ENCODE peak calls at places on chromosome 7, in five cellular contexts. B is ovary, W is left ventricle myocardium inferior, I is lower leg skin, H is bronchial epithelial cell. D is an unnamed sample.
A peak's percentile ranks its signal among the peaks of the same experiment; 100 is the strongest.

GRCh38 chr7:29723599-29723998 is 82.7 kb upstream of the WIPF3 start:
- DNase-seq in W (no peak), H (peak; percentile 5), B (peak; percentile 31), I (no peak), D (no peak)

GRCh38 chr7:40469481-40469880 is 334.7 kb downstream of the SUGCT start:
- DNase-seq in B (no peak), I (no peak), W (no peak), H (peak; percentile 2), D (peak; percentile 84)

GRCh38 chr7:102302025-102302424 is 15.4 kb downstream of the SH2B2 start:
- DNase-seq in W (no peak), I (no peak), B (no peak), H (no peak), D (no peak)

GRCh38 chr7:50653997-50654425 is 88.8 kb upstream of the DDC start:
- DNase-seq in B (no peak), H (no peak), I (peak; percentile 80), W (peak; percentile 75), D (no peak)

GRCh38 chr7:23247602-23248335 is 1.2 kb downstream of the GPNMB start:
- DNase-seq in W (peak; percentile 45), H (no peak), I (no peak), B (peak; percentile 24), D (no peak)

GRCh38 chr7:39042706-39043105 is 65.0 kb downstream of the POU6F2 start:
- DNase-seq in W (no peak), I (no peak), B (no peak), H (no peak), D (no peak)

GRCh38 chr7:30448461-30449189 is 30.0 kb downstream of the NOD1 start:
- DNase-seq in H (no peak), B (no peak), I (no peak), W (no peak), D (no peak)

GRCh38 chr7:55546826-55547225 is 25.5 kb downstream of the VOPP1 start:
- DNase-seq in I (peak; percentile 73), H (peak; percentile 95), W (peak; percentile 71), B (peak; percentile 33), D (peak; percentile 45)

GRCh38 chr7:66657798-66658197 is 29.1 kb downstream of the KCTD7 start:
- DNase-seq in I (no peak), W (no peak), B (no peak), H (no peak), D (no peak)

GRCh38 chr7:79454325-79454960 is 976 bp upstream of the MAGI2 start:
- DNase-seq in B (peak; percentile 67), I (no peak), H (peak; percentile 41), W (peak; percentile 36), D (no peak)

GRCh38 chr7:105643384-105643783 is 62.1 kb upstream of the EFCAB10 start:
- DNase-seq in W (peak; percentile 57), H (no peak), B (no peak), I (no peak), D (no peak)

GRCh38 chr7:120996333-120996982 is 7.9 kb downstream of the CPED1 start:
- DNase-seq in I (peak; percentile 85), H (peak; percentile 82), W (peak; percentile 21), B (peak; percentile 31), D (peak; percentile 74)

GRCh38 chr7:33807158-33807530 is 98.2 kb upstream of the BMPER start:
- DNase-seq in H (no peak), W (no peak), I (no peak), B (no peak), D (no peak)

GRCh38 chr7:30452278-30452930 is 26.2 kb downstream of the NOD1 start:
- DNase-seq in I (no peak), B (no peak), H (no peak), W (no peak), D (no peak)

GRCh38 chr7:55241958-55242357 is 123.2 kb upstream of the LANCL2 start:
- DNase-seq in I (no peak), H (no peak), B (no peak), W (no peak), D (no peak)

GRCh38 chr7:83038787-83039186 is 123.9 kb downstream of the PCLO start:
- DNase-seq in H (no peak), W (no peak), I (no peak), B (no peak), D (no peak)

GRCh38 chr7:158782638-158783490 is 46.4 kb downstream of the ESYT2 start:
- DNase-seq in I (peak; percentile 59), W (peak; percentile 64), H (peak; percentile 18), B (peak; percentile 60), D (no peak)

GRCh38 chr7:22325671-22326070 is 31.3 kb downstream of the RAPGEF5 start:
- DNase-seq in W (no peak), I (no peak), H (no peak), B (no peak), D (no peak)

GRCh38 chr7:157429001-157429679 is 92.3 kb downstream of the DNAJB6 start:
- DNase-seq in B (no peak), I (no peak), H (no peak), W (peak; percentile 7), D (no peak)

GRCh38 chr7:42128703-42129102 is 108.3 kb downstream of the GLI3 start:
- DNase-seq in B (no peak), W (no peak), I (no peak), H (peak; percentile 26), D (no peak)

GRCh38 chr7:134457166-134457565 is 1.7 kb downstream of the AKR1B1 start:
- DNase-seq in B (no peak), H (no peak), I (no peak), W (no peak), D (no peak)

GRCh38 chr7:68256295-68256694 is 1259.7 kb downstream of the TYW1 start:
- DNase-seq in H (no peak), I (no peak), B (no peak), W (no peak), D (no peak)
- H3K4me3 ChIP-seq in H (no peak overlapping the region), I (no peak overlapping the region), B (no peak overlapping the region), W (no peak overlapping the region), D (no peak overlapping the region)

GRCh38 chr7:27141591-27142561 is 1.6 kb downstream of the HOXA5 start:
- DNase-seq in H (no peak), I (no peak), B (no peak), W (no peak), D (no peak)

GRCh38 chr7:27142562-27143021 is 889 bp downstream of the HOXA5 start:
- DNase-seq in W (no peak), B (no peak), I (no peak), H (no peak), D (no peak)

GRCh38 chr7:27144799-27145166 is 1.3 kb upstream of the HOXA5 start:
- DNase-seq in I (no peak), B (no peak), H (no peak), W (no peak), D (no peak)

GRCh38 chr7:27143950-27144798 is 693 bp upstream of the HOXA5 start:
- DNase-seq in H (no peak), W (no peak), I (no peak), B (no peak), D (no peak)

DNA sequence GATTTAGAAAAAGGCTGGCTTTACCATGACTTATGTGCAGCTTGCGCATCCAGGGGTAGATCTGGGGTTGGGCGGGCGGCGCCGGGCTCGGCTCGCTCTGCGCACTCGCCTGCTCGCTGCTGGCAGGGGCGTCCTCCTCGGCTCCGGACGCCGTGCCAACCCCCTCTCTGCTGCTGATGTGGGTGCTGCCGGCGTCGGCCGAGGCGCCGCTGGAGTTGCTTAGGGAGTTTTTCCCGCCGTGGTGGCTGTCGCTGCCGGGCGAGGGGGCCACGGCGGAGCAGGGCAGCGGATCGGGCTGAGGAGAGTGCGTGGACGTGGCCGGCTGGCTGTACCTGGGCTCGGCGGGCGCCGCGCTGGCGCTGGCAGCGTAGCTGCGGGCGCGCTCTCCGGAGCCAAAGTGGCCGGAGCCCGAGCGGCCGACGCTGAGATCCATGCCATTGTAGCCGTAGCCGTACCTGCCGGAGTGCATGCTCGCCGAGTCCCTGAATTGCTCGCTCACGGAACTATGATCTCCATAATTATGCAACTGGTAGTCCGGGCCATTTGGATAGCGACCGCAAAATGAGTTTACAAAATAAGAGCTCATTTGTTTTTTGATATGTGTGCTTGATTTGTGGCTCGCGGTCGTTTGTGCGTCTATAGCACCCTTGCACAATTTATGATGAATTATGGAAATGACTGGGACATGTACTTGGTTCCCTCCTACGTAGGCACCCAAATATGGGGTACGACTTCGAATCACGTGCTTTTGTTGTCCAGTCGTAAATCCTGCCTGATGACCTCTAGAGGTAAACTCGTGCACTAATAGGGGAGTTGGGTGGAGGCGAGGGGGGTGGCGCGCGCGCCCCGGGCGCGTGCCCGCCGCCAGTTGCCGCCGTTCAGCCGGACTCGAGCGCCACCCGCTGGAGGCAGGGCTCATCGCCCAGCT is at the start of gene HOXA5:
- DNase-seq in W (no peak), I (no peak), H (peak; percentile 9), B (peak; percentile 86), D (no peak)
- TF ChIP-seq CTCF in W (peak; percentile 53), I (no peak), H (peak; percentile 38), B (no peak), D (no peak)

GRCh38 chr7:101017099-101017777 is 2.6 kb upstream of the MUC17 start:
- DNase-seq in H (peak; percentile 86), W (peak; percentile 69), I (peak; percentile 71), B (peak; percentile 83), D (peak; percentile 40)
- H3K4me3 ChIP-seq in H (no peak overlapping the region), W (peak overlapping the region; percentile 63), I (peak overlapping the region; percentile 6), B (peak overlapping the region; percentile 49), D (peak overlapping the region; percentile 90)

GRCh38 chr7:151552352-151553028 is 32.8 kb upstream of the RHEB start:
- DNase-seq in W (peak; percentile 33), I (peak; percentile 30), B (no peak), H (peak; percentile 90), D (no peak)
- TF ChIP-seq CTCF in W (no peak), I (no peak), B (no peak), H (no peak), D (no peak)

DNA sequence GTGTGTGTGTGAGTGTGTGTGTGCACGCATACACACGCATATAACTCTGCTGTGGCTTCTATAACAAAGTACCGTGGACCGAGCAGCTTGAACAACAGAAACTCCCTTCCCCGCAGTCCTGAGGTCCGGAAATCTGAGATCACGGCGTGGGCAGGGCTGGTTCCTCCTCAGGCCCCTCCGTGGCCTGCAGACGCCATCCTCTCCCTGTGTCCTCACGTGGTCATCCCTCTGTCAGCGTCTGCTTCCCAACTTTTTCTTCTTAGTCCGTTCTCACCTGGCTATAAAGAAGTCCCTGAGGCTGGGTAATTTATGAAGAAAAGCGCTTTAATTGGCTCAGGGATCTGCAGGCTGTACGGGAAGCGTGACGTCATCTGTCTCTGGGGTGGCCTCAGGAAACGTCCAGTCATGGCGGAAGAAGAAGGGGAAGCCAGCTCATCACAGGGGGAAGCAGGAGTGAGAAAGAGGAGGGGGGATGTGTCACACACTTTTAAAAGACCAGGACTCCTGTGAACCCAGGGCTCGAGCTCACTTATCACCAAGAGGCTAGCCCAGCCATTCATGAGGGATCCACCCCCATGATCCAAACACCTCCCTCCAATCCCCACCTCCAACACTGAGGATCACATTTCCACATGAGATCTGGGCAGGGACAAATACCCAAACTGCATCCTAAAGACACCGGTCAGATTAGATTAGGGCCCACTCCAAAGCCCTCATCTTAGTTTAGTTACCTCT is 91.2 kb upstream of the INSIG1 start:
- DNase-seq in I (peak; percentile 68), B (no peak), W (peak; percentile 54), H (peak; percentile 20), D (peak; percentile 59)
- H3K4me3 ChIP-seq in I (no peak overlapping the region), B (no peak overlapping the region), W (peak overlapping the region; percentile 58), H (no peak overlapping the region), D (peak overlapping the region; percentile 39)

DNA sequence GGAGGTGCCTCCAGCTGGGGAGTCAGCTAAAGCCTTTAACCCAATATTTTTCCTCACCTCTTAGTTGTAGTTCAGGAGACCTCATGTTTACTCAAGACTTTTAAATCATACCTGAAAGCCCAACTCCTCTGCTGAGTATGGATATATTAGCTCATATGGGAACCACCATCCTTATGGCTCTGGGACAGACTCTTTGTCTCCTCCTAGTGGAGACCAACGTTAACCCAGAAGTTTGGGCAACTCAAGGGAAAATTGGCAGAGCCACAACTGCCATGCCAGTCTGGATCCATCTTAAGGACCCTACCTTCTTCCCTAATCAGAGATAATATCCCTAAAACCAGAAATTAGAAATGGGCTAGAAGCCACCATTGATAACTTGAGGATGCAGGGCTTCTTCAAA is 80.8 kb downstream of the TMEM106B start:
- DNase-seq in H (no peak), I (no peak), B (no peak), W (no peak), D (no peak)
- TF ChIP-seq CTCF in H (peak; percentile 11), I (no peak), B (no peak), W (no peak), D (peak; percentile 31)